ENCODE peak calls at places on chromosomes 7 and 10, in eight cellular contexts. N is hepatocyte, T is PC-3, P is neural progenitor cell, L is MM.1S, Q is GM23338, B is OCI-LY7, Y is SK-N-SH. R is an unnamed sample.

GRCh38 chr7:41956712-41957111 is 253.8 kb upstream of the INHBA start:
- DNase-seq in N (no peak), T (no peak), P (peak), L (no peak), Q (no peak), B (no peak), Y (no peak), R (peak)

GRCh38 chr7:108026116-108026515 is 23.2 kb upstream of the LAMB1 start:
- DNase-seq in N (no peak), T (no peak), P (no peak), L (no peak), Q (no peak), B (no peak), Y (no peak), R (no peak)

GRCh38 chr10:73768881-73769280 is 13.0 kb upstream of the CHCHD1 start:
- DNase-seq in N (no peak), T (no peak), P (no peak), L (no peak), Q (peak), B (peak), Y (no peak), R (no peak)

GRCh38 chr10:33772370-33773331 is 438.2 kb upstream of the NRP1 start:
- DNase-seq in N (peak), T (no peak), P (peak), L (no peak), Q (peak), B (no peak), Y (no peak), R (peak)

GRCh38 chr7:21916629-21917028 is 29.1 kb downstream of the CDCA7L start:
- DNase-seq in N (no peak), T (no peak), P (no peak), L (no peak), Q (no peak), B (no peak), Y (no peak), R (peak)

GRCh38 chr10:1204434-1205326 is 148.5 kb downstream of the WDR37 start:
- DNase-seq in N (no peak), T (no peak), P (no peak), L (no peak), Q (no peak), B (no peak), Y (no peak), R (no peak)

GRCh38 chr7:71193099-71193810 is 61.3 kb downstream of the GALNT17 start:
- DNase-seq in N (no peak), T (no peak), P (no peak), L (no peak), Q (no peak), B (no peak), Y (no peak), R (no peak)

GRCh38 chr7:1697499-1698125 is 27.5 kb downstream of the ELFN1 start:
- DNase-seq in N (no peak), T (no peak), P (no peak), L (no peak), Q (no peak), B (no peak), Y (peak), R (no peak)

GRCh38 chr7:22109761-22110160 is 164.1 kb upstream of the CDCA7L start:
- DNase-seq in N (peak), T (peak), P (peak), L (peak), Q (peak), B (peak), Y (peak), R (peak)

GRCh38 chr7:35722054-35722849 is 27.3 kb upstream of the HERPUD2 start:
- DNase-seq in N (no peak), T (no peak), P (no peak), L (no peak), Q (no peak), B (peak), Y (no peak), R (no peak)

GRCh38 chr10:9305018-9305655 is 1250.6 kb downstream of the GATA3 start:
- DNase-seq in N (peak), T (peak), P (peak), L (peak), Q (peak), B (peak), Y (no peak), R (peak)

GRCh38 chr7:18866359-18867036 is 250.9 kb downstream of the TWIST1 start:
- DNase-seq in N (peak), T (peak), P (no peak), L (no peak), Q (no peak), B (no peak), Y (no peak), R (peak)

GRCh38 chr7:135748770-135749169 is at the start of gene FAM180A:
- DNase-seq in N (no peak), T (no peak), P (no peak), L (no peak), Q (no peak), B (no peak), Y (no peak), R (peak)

GRCh38 chr7:121937224-121937623 is 64.3 kb downstream of the PTPRZ1 start:
- DNase-seq in N (no peak), T (no peak), P (peak), L (no peak), Q (peak), B (no peak), Y (no peak), R (no peak)

GRCh38 chr7:114630186-114630824 is 215.7 kb downstream of the FOXP2 start:
- DNase-seq in N (peak), T (no peak), P (peak), L (no peak), Q (peak), B (no peak), Y (no peak), R (no peak)

GRCh38 chr7:15885678-15886077 is 199.2 kb upstream of the MEOX2 start:
- DNase-seq in N (no peak), T (no peak), P (no peak), L (no peak), Q (no peak), B (no peak), Y (no peak), R (no peak)

GRCh38 chr7:1058821-1059199 is 14.5 kb downstream of the GPR146 start:
- DNase-seq in N (no peak), T (no peak), P (peak), L (no peak), Q (no peak), B (peak), Y (no peak), R (peak)

GRCh38 chr7:48300301-48300700 is 129.0 kb downstream of the ABCA13 start:
- DNase-seq in N (no peak), T (no peak), P (no peak), L (no peak), Q (peak), B (no peak), Y (no peak), R (no peak)

GRCh38 chr10:44864042-44864436 is 47.1 kb upstream of the TMEM72 start:
- DNase-seq in N (peak), T (peak), P (peak), L (no peak), Q (peak), B (no peak), Y (no peak), R (peak)
- H3K27ac ChIP-seq in N (peak), T (no peak), P (no peak), L (no peak), Q (no peak), B (no peak), Y (no peak), R (peak)

GRCh38 chr7:84073476-84073875 is 121.1 kb downstream of the SEMA3A start:
- DNase-seq in N (no peak), T (no peak), P (no peak), L (no peak), Q (no peak), B (no peak), Y (no peak), R (peak)
- TF ChIP-seq EZH2phosphoT487 in N (no peak), T (no peak), P (no peak), L (no peak), Q (no peak), B (no peak), Y (no peak), R (no peak)

GRCh38 chr10:123008379-123009104 is at the start of the genes ACADSB and IKZF5:
- DNase-seq in N (peak), T (peak), P (peak), L (peak), Q (peak), B (peak), Y (peak), R (peak)
- H3K27ac ChIP-seq in N (peak), T (peak), P (peak), L (peak), Q (peak), B (peak), Y (peak), R (peak)

GRCh38 chr7:143485500-143485899 is 7.8 kb downstream of the TAS2R41 start:
- DNase-seq in N (no peak), T (no peak), P (no peak), L (no peak), Q (no peak), B (no peak), Y (no peak), R (peak)
- TF ChIP-seq EZH2phosphoT487 in N (no peak), T (no peak), P (no peak), L (no peak), Q (no peak), B (no peak), Y (no peak), R (no peak)